ENCODE peak calls at places on chromosomes 11 and 22, in six cellular contexts. M is pancreas, Z is psoas muscle, C is astrocyte of the spinal cord, N is mucosa of descending colon, P is A549. S is an unnamed sample.

GRCh38 chr11:103749158-103749557 is 287.3 kb upstream of the DDI1 start:
- DNase-seq in Z (no peak), P (no peak), N (no peak), C (no peak), M (no peak), S (no peak)

GRCh38 chr11:3341298-3341697 is 37.6 kb downstream of the ZNF195 start:
- DNase-seq in C (peak), P (no peak), M (peak), N (peak), Z (peak), S (peak)

GRCh38 chr11:60842688-60843605 is 1.0 kb downstream of the CCDC86 start:
- DNase-seq in C (peak), Z (peak), N (no peak), P (no peak), M (no peak), S (no peak)

GRCh38 chr22:49686495-49687219 is 141.0 kb downstream of the BRD1 start:
- DNase-seq in N (no peak), Z (no peak), P (no peak), M (no peak), C (no peak), S (no peak)

GRCh38 chr22:25123677-25124076 is 76.0 kb upstream of the CRYBB3 start:
- DNase-seq in N (no peak), Z (no peak), M (no peak), P (no peak), C (no peak), S (no peak)

GRCh38 chr11:121194731-121195596 is 93.9 kb downstream of the TECTA start:
- DNase-seq in P (peak), C (peak), N (no peak), M (peak), Z (no peak), S (peak)

GRCh38 chr22:36771376-36772063 is 4.4 kb downstream of the IFT27 start:
- DNase-seq in C (no peak), Z (no peak), P (no peak), N (no peak), M (no peak), S (no peak)

GRCh38 chr22:24128631-24129601 is 52.4 kb upstream of the SUSD2 start:
- DNase-seq in C (no peak), P (no peak), M (no peak), Z (no peak), N (no peak), S (no peak)

GRCh38 chr11:46363455-46363920 is 16.2 kb downstream of the DGKZ start:
- DNase-seq in N (no peak), C (peak), Z (peak), P (no peak), M (no peak), S (no peak)

GRCh38 chr11:74020537-74020936 is 11.7 kb upstream of the UCP3 start:
- DNase-seq in M (no peak), Z (no peak), N (no peak), P (no peak), C (no peak), S (no peak)

GRCh38 chr22:46758867-46759290 is 3.6 kb upstream of the TBC1D22A start:
- DNase-seq in C (peak), P (peak), N (peak), Z (no peak), M (peak), S (peak)

GRCh38 chr11:113782134-113782533 is 2.5 kb downstream of the CLDN25 start:
- DNase-seq in P (no peak), M (no peak), N (no peak), C (no peak), Z (no peak), S (no peak)

GRCh38 chr22:49007013-49007653 is 820.5 kb downstream of the BRD1 start:
- DNase-seq in M (no peak), P (no peak), Z (peak), N (no peak), C (no peak), S (no peak)

GRCh38 chr11:3859373-3859881 is 4.0 kb downstream of the STIM1 start:
- DNase-seq in P (no peak), N (peak), Z (peak), C (no peak), M (peak), S (no peak)

GRCh38 chr11:22670803-22671202 is 4.4 kb downstream of the GAS2 start:
- DNase-seq in M (no peak), P (no peak), N (no peak), C (no peak), Z (no peak), S (no peak)

GRCh38 chr11:117179048-117179999 is 781 bp downstream of the SIDT2 start:
- DNase-seq in C (peak), N (peak), Z (peak), P (peak), M (peak), S (peak)

GRCh38 chr11:100403817-100404216 is 283.3 kb upstream of the ARHGAP42 start:
- DNase-seq in N (no peak), C (peak), P (no peak), M (no peak), Z (no peak), S (peak)

GRCh38 chr22:37824674-37825641 is 1.8 kb downstream of the GALR3 start:
- DNase-seq in Z (no peak), N (peak), C (no peak), M (no peak), P (no peak), S (no peak)

GRCh38 chr11:38460901-38461300 is 1862.9 kb upstream of the RAG2 start:
- DNase-seq in P (no peak), C (peak), M (peak), N (no peak), Z (no peak), S (no peak)

GRCh38 chr22:28442264-28442950 is 237.2 kb downstream of the TTC28 start:
- DNase-seq in P (no peak), Z (peak), N (peak), M (peak), C (peak), S (peak)

GRCh38 chr11:106695506-106695905 is 322.8 kb downstream of the GUCY1A2 start:
- DNase-seq in C (peak), N (no peak), P (no peak), M (no peak), Z (no peak), S (no peak)

GRCh38 chr22:25235547-25236290 is 16.3 kb downstream of the CRYBB2 start:
- DNase-seq in N (peak), P (peak), M (peak), C (peak), Z (peak), S (peak)

GRCh38 chr11:73997120-73997772 is 11.6 kb downstream of the UCP3 start:
- DNase-seq in C (no peak), P (no peak), N (no peak), M (no peak), Z (no peak), S (no peak)

GRCh38 chr11:13030857-13031256 is 21.7 kb downstream of the RASSF10 start:
- DNase-seq in P (no peak), N (peak), Z (peak), M (peak), C (no peak), S (no peak)

GRCh38 chr11:77375114-77375513 is 73.6 kb upstream of the GDPD4 start:
- DNase-seq in P (no peak), Z (no peak), M (no peak), C (peak), N (no peak), S (no peak)

GRCh38 chr22:39068033-39068785 is 8.9 kb upstream of the APOBEC3G start:
- DNase-seq in C (no peak), Z (no peak), M (no peak), P (no peak), N (no peak), S (no peak)

GRCh38 chr11:8260202-8260996 is 3.3 kb downstream of the LMO1 start:
- DNase-seq in P (no peak), M (no peak), Z (no peak), C (no peak), N (no peak), S (no peak)

GRCh38 chr11:8259316-8259995 is 4.2 kb downstream of the LMO1 start:
- DNase-seq in Z (no peak), C (no peak), P (no peak), M (no peak), N (no peak), S (no peak)

GRCh38 chr11:8257003-8257664 is 6.5 kb downstream of the LMO1 start:
- DNase-seq in Z (no peak), P (no peak), M (no peak), C (no peak), N (no peak), S (no peak)

GRCh38 chr11:8258289-8258688 is 5.4 kb downstream of the LMO1 start:
- DNase-seq in M (no peak), C (no peak), Z (peak), N (no peak), P (no peak), S (no peak)

DNA sequence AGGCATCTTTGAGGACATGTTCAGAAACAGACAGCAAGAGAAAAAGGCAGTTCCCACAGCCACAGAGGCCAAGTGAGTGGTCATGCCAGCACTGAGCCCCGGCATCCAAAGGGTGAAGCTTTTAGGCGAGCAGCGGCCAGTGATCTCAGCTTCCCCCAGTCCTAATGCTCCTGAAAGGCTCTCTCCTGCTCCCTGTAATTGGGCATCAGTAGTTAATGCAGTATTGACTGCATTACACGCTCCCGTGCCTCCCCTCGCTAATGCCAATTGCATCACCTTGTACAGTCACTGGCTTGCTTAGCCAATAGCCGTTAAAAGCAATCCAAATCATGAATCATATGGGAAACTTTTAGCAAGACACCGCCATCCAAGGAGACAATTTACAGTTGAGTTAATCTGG is 4.9 kb downstream of the LMO1 start:
- DNase-seq in M (no peak), P (no peak), Z (no peak), C (peak), N (no peak), S (no peak)
- TF ChIP-seq CTCF in M (no peak), P (no peak), Z (no peak), C (no peak), N (no peak), S (no peak)

DNA sequence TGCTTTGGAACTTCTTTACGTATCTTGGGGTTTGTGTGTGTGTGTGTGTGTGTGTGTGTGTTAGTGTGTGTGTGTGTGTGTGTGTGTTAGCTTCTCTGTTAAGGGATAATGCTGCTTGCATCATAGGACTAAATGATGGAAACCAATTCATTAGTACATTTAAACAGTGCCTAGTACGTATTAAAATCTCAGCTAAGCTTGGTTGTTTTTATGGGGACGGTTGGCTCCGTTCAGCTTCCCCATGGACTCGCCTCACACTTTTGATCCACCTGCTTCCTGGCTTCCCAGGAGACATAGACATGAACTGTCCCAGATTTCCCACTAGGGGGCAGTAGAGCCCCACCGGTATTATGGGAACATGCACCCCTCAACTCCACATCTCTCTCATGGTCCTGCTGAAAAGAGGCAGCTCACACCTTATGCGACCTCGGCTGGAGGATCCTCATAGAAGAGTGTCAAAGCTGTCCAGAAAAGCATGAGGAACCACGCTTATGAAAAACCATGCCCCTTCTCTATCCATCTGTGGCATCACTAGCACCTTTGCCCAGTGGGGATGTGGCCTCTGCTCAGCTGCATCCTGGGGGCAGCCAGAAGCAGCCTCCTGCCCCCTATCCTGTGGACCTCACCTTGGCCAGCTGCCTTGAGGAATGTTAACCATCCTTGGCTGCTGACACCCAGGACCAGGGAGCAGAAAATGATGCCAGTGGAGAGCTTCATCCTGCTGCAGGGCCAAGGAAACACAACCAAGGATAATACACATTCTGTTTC is 9.7 kb upstream of the SAAL1 start:
- DNase-seq in C (peak), M (peak), P (peak), Z (no peak), N (peak), S (peak)
- TF ChIP-seq CTCF in C (peak), M (peak), P (peak), Z (peak), N (peak), S (peak)

GRCh38 chr11:41286751-41287150 is 172.7 kb downstream of the LRRC4C start:
- DNase-seq in P (no peak), N (no peak), C (no peak), Z (no peak), M (no peak), S (no peak)

DNA sequence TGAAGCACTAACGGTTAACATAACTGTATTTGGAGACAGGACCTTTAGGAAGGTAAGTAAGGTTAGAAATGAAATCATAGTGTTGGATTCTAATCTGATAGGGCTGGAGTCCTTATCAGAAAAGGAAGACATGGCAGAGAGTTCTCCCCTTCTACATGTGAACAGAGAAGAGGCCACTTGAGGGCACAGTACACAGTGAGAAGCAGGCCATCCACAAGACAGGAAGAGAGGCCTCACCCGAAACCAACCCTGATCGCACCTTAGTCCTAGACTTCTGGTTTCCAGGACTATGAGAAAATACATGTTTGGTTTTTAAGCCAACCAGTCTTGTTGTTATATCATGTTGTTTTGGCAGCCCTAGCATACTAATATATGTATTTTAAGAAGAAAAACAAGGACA is 170.0 kb downstream of the LRRC4C start:
- DNase-seq in N (no peak), Z (no peak), P (no peak), M (no peak), C (no peak), S (no peak)
- TF ChIP-seq CTCF in N (no peak), Z (no peak), P (no peak), M (no peak), C (no peak), S (no peak)

GRCh38 chr22:19035474-19036228 is 86.6 kb downstream of the DGCR2 start:
- DNase-seq in Z (no peak), C (no peak), M (no peak), N (peak), P (no peak), S (peak)
- TF ChIP-seq CTCF in Z (no peak), C (peak), M (no peak), N (no peak), P (no peak), S (peak)

DNA sequence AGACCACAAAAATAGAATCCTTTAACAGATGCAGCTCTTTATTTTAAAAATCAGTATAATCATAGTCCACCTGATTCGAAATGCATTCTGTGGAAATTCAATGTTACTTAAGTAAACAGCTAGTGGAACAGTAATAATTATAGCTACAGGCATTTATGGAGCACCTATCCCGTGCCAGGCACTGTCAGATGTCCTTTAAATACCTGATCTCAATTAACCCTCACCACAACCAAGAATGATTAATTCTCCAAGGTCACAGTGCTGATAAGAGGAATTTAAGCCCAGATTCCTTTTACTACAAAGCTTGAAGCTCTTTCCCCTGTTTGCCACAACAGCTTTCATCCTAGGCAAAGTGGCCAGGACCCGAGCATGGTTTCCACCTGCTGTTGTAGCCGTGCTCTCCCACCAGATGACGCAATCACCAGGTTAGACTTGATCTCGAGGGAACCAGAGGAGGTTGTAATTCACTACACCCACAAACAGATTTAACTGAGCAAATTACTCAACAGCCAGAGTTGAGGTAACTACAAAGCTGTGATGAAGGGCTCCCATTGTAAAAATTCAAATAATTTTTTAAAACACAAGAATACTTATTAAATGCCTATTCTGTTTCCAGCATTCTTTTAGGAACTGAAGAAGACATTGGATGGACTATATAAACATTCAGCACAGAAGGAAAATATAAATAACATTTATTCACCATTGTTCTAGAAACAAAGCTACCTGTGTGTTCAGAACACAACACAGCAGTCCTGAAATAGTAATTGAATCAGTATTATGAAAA is 10.3 kb downstream of the PRDM10 start:
- DNase-seq in P (peak), Z (no peak), C (peak), M (peak), N (peak), S (peak)
- TF ChIP-seq CTCF in P (no peak), Z (peak), C (peak), M (peak), N (no peak), S (peak)

DNA sequence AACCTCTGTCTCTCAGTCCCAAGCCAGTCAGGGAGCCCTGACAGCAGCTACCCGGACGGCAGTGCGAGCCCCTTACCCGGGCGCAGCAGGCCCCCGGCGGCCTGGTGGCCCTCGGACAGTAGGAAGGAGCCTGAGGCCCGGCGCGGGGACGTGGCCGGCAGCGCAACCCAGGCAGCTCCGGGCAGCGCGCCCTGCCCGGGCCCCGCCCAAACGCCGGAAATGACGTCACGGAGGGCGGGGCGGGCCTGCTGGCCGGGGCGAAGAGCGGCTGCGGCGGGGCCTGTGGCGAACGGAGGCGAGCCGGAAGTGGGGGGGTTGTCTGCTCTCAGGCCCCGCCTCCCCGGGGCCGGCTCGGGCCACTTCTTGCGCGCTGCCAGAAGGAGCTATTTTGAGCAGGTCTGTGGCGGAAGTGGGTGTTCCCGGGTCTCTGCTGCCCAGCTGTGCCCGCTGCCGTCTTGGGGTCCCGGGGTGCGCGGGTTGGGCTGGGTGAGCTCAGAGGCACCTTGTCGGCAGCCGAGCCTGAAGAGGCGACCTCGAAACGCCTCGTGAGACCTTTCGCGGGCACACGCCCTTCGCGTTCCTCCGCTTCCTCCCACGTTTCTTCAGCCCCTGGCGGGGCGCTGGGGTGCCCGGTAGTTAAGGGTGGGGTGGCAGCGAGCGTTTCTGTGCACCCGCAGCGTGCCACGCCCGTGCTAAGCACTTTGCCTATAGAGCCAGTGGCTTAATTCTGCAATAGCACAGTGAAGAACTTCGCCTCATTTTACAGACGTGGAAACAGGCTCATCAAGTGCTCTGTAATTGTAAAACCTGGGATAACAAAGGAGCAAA is at the start of gene C11orf24:
- DNase-seq in Z (peak), M (peak), C (peak), P (peak), N (peak), S (peak)
- TF ChIP-seq CTCF in Z (no peak), M (no peak), C (no peak), P (no peak), N (no peak), S (no peak)

S was measured in Caco-2.